ENCODE peak calls at places on chromosomes 6 and 20, in eight cellular contexts. W is pancreas, R is uterus, E is cardiac muscle cell, X is lower lobe of right lung, U is breast epithelium, L is adrenal gland, D is transverse colon. Z is an unnamed sample.

GRCh38 chr6:35370799-35371493 is 28.6 kb downstream of the PPARD start:
- DNase-seq in E (no peak), L (peak; percentile 52), W (no peak), U (no peak), X (peak; percentile 55), D (no peak), R (no peak), Z (no peak)

GRCh38 chr20:6831461-6831860 is 64.0 kb downstream of the BMP2 start:
- DNase-seq in E (no peak), W (no peak), D (no peak), X (no peak), L (no peak), U (no peak), R (no peak), Z (no peak)

GRCh38 chr20:45798935-45799642 is 7.3 kb downstream of the DNTTIP1 start:
- DNase-seq in D (peak; percentile 73), U (no peak), W (no peak), R (peak; percentile 51), E (peak; percentile 72), L (peak; percentile 75), X (peak; percentile 53), Z (peak; percentile 90)

GRCh38 chr20:8476023-8476422 is 344.0 kb downstream of the PLCB1 start:
- DNase-seq in W (no peak), L (no peak), U (no peak), X (no peak), E (no peak), R (no peak), D (no peak), Z (no peak)

GRCh38 chr6:126873351-126873750 is 245.1 kb upstream of the RSPO3 start:
- DNase-seq in U (no peak), D (no peak), W (no peak), E (no peak), L (no peak), X (no peak), R (no peak), Z (no peak)

GRCh38 chr20:34390769-34391447 is 27.8 kb downstream of the ITCH start:
- DNase-seq in R (peak; percentile 60), L (peak; percentile 89), D (peak; percentile 43), X (peak; percentile 50), W (no peak), U (no peak), E (no peak), Z (no peak)

GRCh38 chr20:7579888-7580287 is 360.4 kb downstream of the HAO1 start:
- DNase-seq in U (no peak), X (no peak), D (no peak), E (no peak), W (no peak), R (no peak), L (no peak), Z (no peak)

GRCh38 chr6:154428892-154429291 is 72.3 kb upstream of the IPCEF1 start:
- DNase-seq in E (no peak), U (no peak), X (no peak), D (no peak), L (no peak), W (no peak), R (no peak), Z (no peak)

GRCh38 chr6:112563368-112563767 is 216.2 kb downstream of the RFPL4B start:
- DNase-seq in E (peak; percentile 25), R (no peak), D (no peak), X (no peak), U (no peak), W (no peak), L (no peak), Z (peak; percentile 73)

GRCh38 chr6:89313006-89313405 is 2.1 kb downstream of the GABRR2 start:
- DNase-seq in E (no peak), U (no peak), D (no peak), X (no peak), W (no peak), R (no peak), L (peak; percentile 65), Z (no peak)

GRCh38 chr6:45006893-45007292 is 321.2 kb upstream of the RUNX2 start:
- DNase-seq in D (no peak), X (no peak), E (no peak), L (no peak), U (no peak), R (no peak), W (no peak), Z (no peak)

GRCh38 chr6:125129354-125129753 is 24.2 kb upstream of the TPD52L1 start:
- DNase-seq in E (no peak), X (no peak), R (no peak), U (no peak), L (no peak), W (no peak), D (no peak), Z (no peak)

GRCh38 chr6:44706011-44706410 is 318.5 kb downstream of the CDC5L start:
- DNase-seq in L (no peak), U (no peak), R (no peak), X (no peak), W (no peak), E (no peak), D (no peak), Z (no peak)

GRCh38 chr20:49446808-49447207 is 35.7 kb downstream of the KCNB1 start:
- DNase-seq in W (no peak), U (no peak), D (peak; percentile 69), R (peak; percentile 92), X (peak; percentile 59), E (peak; percentile 81), L (peak; percentile 34), Z (peak; percentile 90)

GRCh38 chr20:63036266-63036665 is 29.5 kb upstream of the BHLHE23 start:
- DNase-seq in E (no peak), R (no peak), D (no peak), L (no peak), W (peak; percentile 40), X (peak; percentile 31), U (no peak), Z (no peak)

GRCh38 chr20:52926505-52926904 is 45.7 kb upstream of the TSHZ2 start:
- DNase-seq in E (no peak), R (no peak), U (no peak), L (no peak), D (no peak), W (no peak), X (no peak), Z (no peak)

GRCh38 chr20:53224851-53225250 is 252.7 kb downstream of the TSHZ2 start:
- DNase-seq in R (no peak), L (peak; percentile 50), U (no peak), D (no peak), X (no peak), W (no peak), E (no peak), Z (no peak)

GRCh38 chr6:22029169-22029568 is 267.7 kb downstream of the PRL start:
- DNase-seq in U (no peak), X (no peak), L (no peak), D (no peak), E (no peak), R (no peak), W (no peak), Z (no peak)

GRCh38 chr6:126539022-126539421 is 199.1 kb downstream of the CENPW start:
- DNase-seq in X (no peak), L (no peak), D (no peak), U (no peak), W (no peak), R (no peak), E (no peak), Z (no peak)

DNA sequence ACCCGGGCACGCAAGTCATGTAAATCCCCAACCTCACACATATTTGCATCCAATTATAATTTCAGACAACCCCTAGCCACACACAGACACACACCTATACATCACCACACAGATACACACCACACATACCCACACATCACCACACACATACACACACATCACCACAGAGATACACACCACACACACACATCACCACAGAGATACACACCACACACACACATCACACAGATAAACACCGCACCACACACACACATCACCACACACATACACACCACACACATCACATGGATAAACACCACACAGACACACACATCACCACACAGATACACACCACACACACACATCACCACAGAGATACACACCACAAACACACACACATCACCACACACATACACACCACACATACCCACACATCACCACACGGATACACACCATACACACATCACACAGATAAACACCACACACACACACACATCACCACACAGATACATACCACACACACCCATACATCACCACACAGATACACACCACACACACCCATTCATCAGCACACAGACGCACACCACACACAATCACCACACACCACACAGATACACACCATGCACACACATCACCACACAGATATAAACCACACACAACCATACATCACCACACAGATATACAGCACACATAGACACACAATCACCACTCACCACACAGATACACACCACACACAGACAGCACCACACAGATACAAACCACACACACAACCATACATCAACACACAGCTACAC is 74.6 kb downstream of the GRM4 start:
- DNase-seq in X (no peak), E (no peak), R (no peak), U (no peak), D (no peak), W (no peak), L (no peak), Z (no peak)
- H3K4me1 ChIP-seq in X (no peaks in the 10 kb centered on the region), E (no peaks in the 10 kb centered on the region), R (no peaks in the 10 kb centered on the region), U (no peaks in the 10 kb centered on the region), D (no peaks in the 10 kb centered on the region), W (no peaks in the 10 kb centered on the region), L (no peaks in the 10 kb centered on the region), Z (no peaks in the 10 kb centered on the region)

GRCh38 chr6:108574457-108575149 is 13.9 kb downstream of the FOXO3 start:
- DNase-seq in R (no peak), L (no peak), X (no peak), W (no peak), E (no peak), U (no peak), D (no peak), Z (no peak)
- H3K4me3 ChIP-seq in R (no peak overlapping the region), L (no peak overlapping the region), X (no peak overlapping the region), W (no peak overlapping the region), E (no peak overlapping the region), U (no peak overlapping the region), D (no peak overlapping the region), Z (no peak overlapping the region)

GRCh38 chr6:24872769-24873168 is 63.0 kb downstream of the RIPOR2 start:
- DNase-seq in U (no peak), D (no peak), L (no peak), E (peak; percentile 31), X (no peak), W (no peak), R (no peak), Z (no peak)
- H3K27ac ChIP-seq in U (no peak overlapping the region), D (no peak overlapping the region), L (no peak overlapping the region), E (peak overlapping the region; percentile 71), X (no peak overlapping the region), W (no peak overlapping the region), R (no peak overlapping the region), Z (peak overlapping the region; percentile 4)

DNA sequence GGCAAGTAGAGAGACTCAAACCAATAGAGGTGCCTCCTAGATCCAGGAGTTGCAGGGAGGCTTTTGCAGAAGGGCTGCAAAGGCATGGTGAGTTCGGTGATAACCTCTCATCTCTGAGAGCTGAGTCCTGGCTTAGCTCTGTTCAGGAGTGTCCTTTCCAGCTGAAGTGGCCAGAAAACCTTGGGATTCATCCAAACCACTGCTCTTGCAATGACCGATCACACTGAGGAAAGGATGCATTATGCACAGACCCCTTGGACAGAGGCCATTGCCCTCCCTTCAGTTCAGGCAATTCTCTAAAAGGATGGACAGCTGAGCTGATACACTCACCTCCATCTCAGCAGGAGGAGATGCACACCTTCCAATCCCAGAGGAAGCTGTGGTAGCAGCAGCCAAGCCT is 158.8 kb upstream of the ENPP5 start:
- DNase-seq in X (no peak), D (no peak), E (no peak), L (peak; percentile 33), R (no peak), U (no peak), W (no peak), Z (no peak)
- H3K4me1 ChIP-seq in X (no peaks in the 10 kb centered on the region), D (peaks cover 22% of the 10 kb centered on the region), E (peaks cover 13% of the 10 kb centered on the region), L (peaks cover 3% of the 10 kb centered on the region), R (no peaks in the 10 kb centered on the region), U (no peaks in the 10 kb centered on the region), W (peaks cover 3% of the 10 kb centered on the region), Z (peaks cover 6% of the 10 kb centered on the region)

GRCh38 chr6:164561656-164562055 is 747.7 kb downstream of the C6orf118 start:
- DNase-seq in X (no peak), R (no peak), D (no peak), W (no peak), U (no peak), L (no peak), E (no peak), Z (no peak)
- H3K4me3 ChIP-seq in X (no peak overlapping the region), R (no peak overlapping the region), D (no peak overlapping the region), W (no peak overlapping the region), U (no peak overlapping the region), L (no peak overlapping the region), E (no peak overlapping the region), Z (peak overlapping the region; percentile 17)